ENCODE peak calls at places on chromosome 11, in four cellular contexts. One of them, this sample, is unnamed.

GRCh38 chr11:16011396-16011795 is 344.9 kb downstream of the SOX6 start:
- DNase-seq in esophagus squamous epithelium: no peak
- DNase-seq in A549: no peak
- DNase-seq in breast epithelium: no peak
- DNase-seq in this sample: no peak

GRCh38 chr11:106309070-106309684 is 231.7 kb downstream of the AASDHPPT start:
- DNase-seq in esophagus squamous epithelium: no peak
- DNase-seq in A549: no peak
- DNase-seq in breast epithelium: no peak
- DNase-seq in this sample: no peak

GRCh38 chr11:133928628-133929059 is 28.1 kb downstream of the IGSF9B start:
- DNase-seq in esophagus squamous epithelium: no peak
- DNase-seq in A549: no peak
- DNase-seq in breast epithelium: peak
- DNase-seq in this sample: no peak

GRCh38 chr11:19072464-19072863 is 11.9 kb upstream of the MRGPRX2 start:
- DNase-seq in esophagus squamous epithelium: no peak
- DNase-seq in A549: no peak
- DNase-seq in breast epithelium: no peak
- DNase-seq in this sample: no peak

GRCh38 chr11:14029971-14030531 is 67.5 kb downstream of the SPON1 start:
- DNase-seq in esophagus squamous epithelium: no peak
- DNase-seq in A549: no peak
- DNase-seq in breast epithelium: peak
- DNase-seq in this sample: no peak

GRCh38 chr11:70604630-70605520 is 206.5 kb downstream of the CTTN start:
- DNase-seq in esophagus squamous epithelium: no peak
- DNase-seq in A549: no peak
- DNase-seq in breast epithelium: no peak
- DNase-seq in this sample: no peak

GRCh38 chr11:75346912-75347647 is 4.4 kb downstream of the ARRB1 start:
- DNase-seq in esophagus squamous epithelium: no peak
- DNase-seq in A549: no peak
- DNase-seq in breast epithelium: peak
- DNase-seq in this sample: no peak

GRCh38 chr11:98358551-98358950 is 662.2 kb upstream of the CNTN5 start:
- DNase-seq in esophagus squamous epithelium: no peak
- DNase-seq in A549: no peak
- DNase-seq in breast epithelium: no peak
- DNase-seq in this sample: no peak

GRCh38 chr11:33936745-33937612 is 45.1 kb upstream of the LMO2 start:
- DNase-seq in esophagus squamous epithelium: no peak
- DNase-seq in A549: no peak
- DNase-seq in breast epithelium: no peak
- DNase-seq in this sample: peak

GRCh38 chr11:73295259-73295995 is 12.6 kb upstream of the ARHGEF17 start:
- DNase-seq in esophagus squamous epithelium: no peak
- DNase-seq in A549: peak
- DNase-seq in breast epithelium: no peak
- DNase-seq in this sample: no peak

GRCh38 chr11:130480721-130481140 is 32.3 kb downstream of the ADAMTS15 start:
- DNase-seq in esophagus squamous epithelium: no peak
- DNase-seq in A549: no peak
- DNase-seq in breast epithelium: no peak
- DNase-seq in this sample: peak

GRCh38 chr11:110833033-110833484 is 120.8 kb upstream of the ARHGAP20 start:
- DNase-seq in esophagus squamous epithelium: no peak
- DNase-seq in A549: no peak
- DNase-seq in breast epithelium: no peak
- DNase-seq in this sample: no peak

GRCh38 chr11:45180888-45181594 is 34.6 kb downstream of the PRDM11 start:
- DNase-seq in esophagus squamous epithelium: no peak
- DNase-seq in A549: peak
- DNase-seq in breast epithelium: peak
- DNase-seq in this sample: peak

GRCh38 chr11:61756452-61757212 is 4.2 kb downstream of the MYRF start:
- DNase-seq in esophagus squamous epithelium: no peak
- DNase-seq in A549: peak
- DNase-seq in breast epithelium: no peak
- DNase-seq in this sample: no peak

GRCh38 chr11:11608783-11609232 is 13.0 kb downstream of the GALNT18 start:
- DNase-seq in esophagus squamous epithelium: no peak
- DNase-seq in A549: no peak
- DNase-seq in breast epithelium: no peak
- DNase-seq in this sample: no peak

GRCh38 chr11:66277475-66278391 is at the start of gene CNIH2:
- DNase-seq in esophagus squamous epithelium: no peak
- DNase-seq in A549: peak
- DNase-seq in breast epithelium: no peak
- DNase-seq in this sample: no peak

GRCh38 chr11:75598264-75598663 is 36.2 kb downstream of the SERPINH1 start:
- DNase-seq in esophagus squamous epithelium: no peak
- DNase-seq in A549: no peak
- DNase-seq in breast epithelium: no peak
- DNase-seq in this sample: no peak

GRCh38 chr11:120877746-120878365 is 146.0 kb upstream of the TBCEL start:
- DNase-seq in esophagus squamous epithelium: no peak
- DNase-seq in A549: no peak
- DNase-seq in breast epithelium: no peak
- DNase-seq in this sample: no peak

GRCh38 chr11:46099973-46100335 is 21.3 kb downstream of the PHF21A start:
- DNase-seq in esophagus squamous epithelium: no peak
- DNase-seq in A549: no peak
- DNase-seq in breast epithelium: no peak
- DNase-seq in this sample: no peak

GRCh38 chr11:107197932-107198331 is 179.7 kb upstream of the GUCY1A2 start:
- DNase-seq in esophagus squamous epithelium: no peak
- DNase-seq in A549: no peak
- DNase-seq in breast epithelium: no peak
- DNase-seq in this sample: no peak

DNA sequence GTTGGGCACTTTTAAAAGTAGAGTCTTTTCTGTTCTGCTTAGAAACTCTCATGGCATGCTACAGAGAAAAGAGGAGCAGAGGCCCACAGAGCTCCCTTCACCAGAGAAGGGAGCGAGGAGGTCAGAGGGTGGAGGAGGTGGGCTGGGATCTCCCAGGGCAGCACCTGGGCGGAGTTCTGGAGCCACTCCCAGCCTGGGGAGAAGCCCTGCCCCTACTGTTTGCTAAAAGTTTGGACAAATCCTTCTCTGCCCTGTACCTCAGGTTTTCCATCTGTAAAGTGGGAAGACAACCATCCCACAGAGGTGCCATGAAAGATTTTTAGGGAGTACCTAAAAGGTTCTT is 299.0 kb downstream of the KIRREL3 start:
- DNase-seq in esophagus squamous epithelium: no peak
- DNase-seq in A549: no peak
- DNase-seq in breast epithelium: no peak
- DNase-seq in this sample: no peak
- H3K4me3 ChIP-seq in esophagus squamous epithelium: no peak
- H3K4me3 ChIP-seq in A549: no peak
- H3K4me3 ChIP-seq in breast epithelium: no peak
- H3K4me3 ChIP-seq in this sample: no peak

DNA sequence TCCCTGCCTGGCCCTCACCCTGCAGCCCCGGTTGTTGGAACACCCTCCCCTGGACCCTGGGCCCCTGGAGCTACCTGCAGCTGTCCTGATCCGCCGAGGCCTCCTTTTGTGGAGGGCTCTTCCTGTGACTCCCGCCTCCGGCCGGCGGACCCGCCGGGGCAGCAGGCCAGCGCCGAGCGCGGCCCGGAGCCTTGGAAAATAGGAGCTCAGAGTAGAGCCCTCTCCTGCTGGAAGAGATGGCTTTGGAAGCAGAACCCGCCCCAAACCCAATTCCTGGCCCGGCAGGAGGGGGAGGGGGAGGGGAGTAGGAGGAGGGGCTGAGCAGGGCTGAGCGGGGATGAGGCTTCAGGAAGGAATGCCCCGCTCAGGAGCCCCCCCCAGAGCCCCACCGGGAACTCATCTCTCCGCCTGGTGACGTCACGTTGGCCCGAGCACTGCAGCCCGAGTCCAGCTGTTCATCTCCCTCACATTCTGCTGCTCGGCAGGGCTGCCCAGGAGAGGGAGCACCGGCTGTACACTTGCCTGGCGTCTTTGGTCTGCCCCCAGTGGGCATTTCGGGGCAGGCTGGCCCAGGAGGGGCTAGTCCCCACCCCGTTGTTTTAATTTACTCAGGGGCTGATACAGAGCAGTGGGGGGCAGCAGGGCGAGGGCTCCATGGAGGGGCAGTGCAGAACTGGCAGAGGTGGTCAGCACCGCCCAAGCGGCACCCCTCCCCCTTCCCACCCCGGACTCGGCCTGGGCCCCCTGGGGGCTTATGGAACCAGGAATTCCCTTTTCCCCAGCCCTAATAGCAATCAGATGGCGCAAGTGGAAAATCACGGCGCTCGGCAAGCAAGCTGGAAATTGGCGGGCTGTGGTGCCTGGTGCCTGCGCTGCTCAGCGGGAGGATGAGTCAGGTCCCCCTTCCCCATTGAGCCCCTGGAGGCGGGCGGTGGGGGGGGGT is at the start of gene MRGPRF:
- DNase-seq in esophagus squamous epithelium: no peak
- DNase-seq in A549: peak
- DNase-seq in breast epithelium: peak
- DNase-seq in this sample: peak
- TF ChIP-seq CTCF in esophagus squamous epithelium: peak
- TF ChIP-seq CTCF in A549: no peak
- TF ChIP-seq CTCF in breast epithelium: peak
- TF ChIP-seq CTCF in this sample: no peak

GRCh38 chr11:12675951-12676711 is 1.9 kb downstream of the TEAD1 start:
- DNase-seq in esophagus squamous epithelium: no peak
- DNase-seq in A549: no peak
- DNase-seq in breast epithelium: no peak
- DNase-seq in this sample: no peak

GRCh38 chr11:12674936-12675696 is 895 bp downstream of the TEAD1 start:
- DNase-seq in esophagus squamous epithelium: no peak
- DNase-seq in A549: no peak
- DNase-seq in breast epithelium: no peak
- DNase-seq in this sample: no peak

GRCh38 chr11:12674571-12674935 is 332 bp downstream of the TEAD1 start:
- DNase-seq in esophagus squamous epithelium: no peak
- DNase-seq in A549: no peak
- DNase-seq in breast epithelium: peak
- DNase-seq in this sample: no peak

GRCh38 chr11:12673601-12673923 is 659 bp upstream of the TEAD1 start:
- DNase-seq in esophagus squamous epithelium: no peak
- DNase-seq in A549: no peak
- DNase-seq in breast epithelium: no peak
- DNase-seq in this sample: no peak

GRCh38 chr11:12673924-12674570 is at the start of gene TEAD1:
- DNase-seq in esophagus squamous epithelium: no peak
- DNase-seq in A549: peak
- DNase-seq in breast epithelium: peak
- DNase-seq in this sample: peak
- TF ChIP-seq POLR2A in esophagus squamous epithelium: peak
- TF ChIP-seq POLR2A in A549: peak
- TF ChIP-seq POLR2A in breast epithelium: peak
- TF ChIP-seq POLR2A in this sample: no peak

GRCh38 chr11:124748100-124748418 is 4.0 kb downstream of the VSIG2 start:
- DNase-seq in esophagus squamous epithelium: no peak
- DNase-seq in A549: no peak
- DNase-seq in breast epithelium: no peak
- DNase-seq in this sample: no peak

GRCh38 chr11:124748481-124749338 is 3.3 kb downstream of the VSIG2 start:
- DNase-seq in esophagus squamous epithelium: no peak
- DNase-seq in A549: no peak
- DNase-seq in breast epithelium: no peak
- DNase-seq in this sample: no peak

GRCh38 chr11:124746621-124747243 is 5.3 kb downstream of the VSIG2 start:
- DNase-seq in esophagus squamous epithelium: peak
- DNase-seq in A549: peak
- DNase-seq in breast epithelium: peak
- DNase-seq in this sample: no peak

GRCh38 chr11:124745835-124746620 is 6.0 kb downstream of the VSIG2 start:
- DNase-seq in esophagus squamous epithelium: no peak
- DNase-seq in A549: peak
- DNase-seq in breast epithelium: no peak
- DNase-seq in this sample: no peak

GRCh38 chr11:124747406-124748099 is 4.5 kb downstream of the VSIG2 start:
- DNase-seq in esophagus squamous epithelium: no peak
- DNase-seq in A549: no peak
- DNase-seq in breast epithelium: no peak
- DNase-seq in this sample: no peak
- H3K4me3 ChIP-seq in esophagus squamous epithelium: no peak
- H3K4me3 ChIP-seq in A549: peak
- H3K4me3 ChIP-seq in breast epithelium: no peak
- H3K4me3 ChIP-seq in this sample: no peak

This sample was measured in lower leg skin.